ENCODE peak calls at places on chromosomes 6 and 20, in five cellular contexts. S is SK-N-SH, G is K562, R is GM12878, C is HepG2. Y is an unnamed sample.

GRCh38 chr6:13446371-13446770 is 41.0 kb downstream of the GFOD1 start:
- DNase-seq in R (no peak), S (no peak), G (no peak), C (no peak), Y (no peak)

GRCh38 chr6:15513801-15514711 is 148.8 kb downstream of the DTNBP1 start:
- DNase-seq in S (no peak), G (no peak), R (no peak), C (no peak), Y (no peak)

GRCh38 chr6:46170357-46171289 is at the start of gene ENPP5:
- DNase-seq in S (peak; percentile 44), G (peak; percentile 12), C (no peak), R (peak; percentile 12), Y (no peak)

GRCh38 chr20:4063631-4064030 is 48.3 kb upstream of the RNF24 start:
- DNase-seq in S (no peak), R (no peak), C (no peak), G (no peak), Y (peak; percentile 41)

GRCh38 chr6:31103136-31103535 is 9.2 kb downstream of the C6orf15 start:
- DNase-seq in R (no peak), C (no peak), G (no peak), S (no peak), Y (no peak)

GRCh38 chr20:825710-826421 is 7.6 kb upstream of the FAM110A start:
- DNase-seq in C (no peak), S (no peak), G (peak; percentile 28), R (no peak), Y (peak; percentile 8)

GRCh38 chr6:48567016-48567415 is 456.0 kb upstream of the PTCHD4 start:
- DNase-seq in C (no peak), R (no peak), S (no peak), G (no peak), Y (no peak)

GRCh38 chr6:168343239-168344167 is 23.9 kb upstream of the DACT2 start:
- DNase-seq in R (no peak), S (no peak), G (no peak), C (no peak), Y (no peak)

GRCh38 chr20:35953411-35954199 is 697 bp downstream of the SCAND1 start:
- DNase-seq in R (no peak), S (peak; percentile 73), C (no peak), G (peak; percentile 35), Y (peak; percentile 28)

GRCh38 chr6:39926668-39927067 is 7.6 kb downstream of the MOCS1 start:
- DNase-seq in G (no peak), C (no peak), R (no peak), S (no peak), Y (no peak)

GRCh38 chr6:39927159-39927558 is 7.1 kb downstream of the MOCS1 start:
- DNase-seq in C (no peak), S (no peak), G (no peak), R (no peak), Y (peak; percentile 41)

GRCh38 chr6:39925931-39926290 is 8.4 kb downstream of the MOCS1 start:
- DNase-seq in G (no peak), C (no peak), S (no peak), R (no peak), Y (no peak)

GRCh38 chr6:39924283-39924682 is 10.0 kb downstream of the MOCS1 start:
- DNase-seq in R (no peak), S (no peak), G (no peak), C (no peak), Y (no peak)

DNA sequence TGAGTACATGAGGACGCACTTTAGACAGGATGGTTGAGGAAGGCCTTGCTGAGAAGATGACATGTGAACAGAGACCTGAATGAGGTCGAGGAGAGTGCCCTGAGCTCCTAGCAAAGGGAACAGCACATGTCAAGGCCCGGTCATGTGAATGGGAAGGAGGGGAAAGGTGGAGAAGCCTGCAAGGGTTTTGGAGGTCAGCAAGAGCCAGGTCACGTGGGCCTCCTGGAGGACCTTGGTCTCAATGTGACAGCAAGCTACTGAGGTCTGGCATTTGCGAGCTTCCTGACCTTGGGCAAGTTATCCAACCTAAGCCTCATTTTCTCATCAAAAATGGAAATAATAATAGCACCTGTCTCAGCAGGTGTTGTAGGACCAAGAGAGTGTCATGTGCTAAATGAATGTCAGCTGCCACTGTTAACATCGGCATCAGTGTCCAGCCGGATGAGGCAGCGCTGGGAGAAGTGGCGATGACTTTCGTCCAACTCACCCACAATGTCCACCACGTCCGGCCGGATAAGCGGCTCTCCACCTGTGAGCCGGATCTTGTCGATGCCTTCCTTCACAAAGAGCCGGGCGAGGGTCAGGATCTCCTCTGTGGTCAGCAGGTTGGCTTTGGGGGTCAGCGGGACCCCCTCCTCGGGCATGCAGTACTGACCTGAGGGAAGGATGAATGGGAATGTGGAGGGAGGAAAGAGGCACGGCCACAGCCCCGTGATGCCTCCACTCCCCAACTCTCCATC is 8.9 kb downstream of the MOCS1 start:
- DNase-seq in S (no peak), R (no peak), C (no peak), G (no peak), Y (no peak)
- TF ChIP-seq MXI1 in S (no peak), R (no peak), C (no peak), G (no peak), Y (no peak)

GRCh38 chr20:8360035-8360434 is 228.0 kb downstream of the PLCB1 start:
- DNase-seq in R (peak; percentile 4), S (no peak), C (no peak), G (no peak), Y (no peak)

GRCh38 chr20:8363970-8364733 is 232.1 kb downstream of the PLCB1 start:
- DNase-seq in C (peak; percentile 95), S (no peak), G (no peak), R (no peak), Y (no peak)

GRCh38 chr20:8361779-8362178 is 229.7 kb downstream of the PLCB1 start:
- DNase-seq in R (no peak), S (no peak), G (no peak), C (no peak), Y (no peak)

GRCh38 chr20:8362457-8362856 is 230.4 kb downstream of the PLCB1 start:
- DNase-seq in G (no peak), R (no peak), C (no peak), S (no peak), Y (no peak)

GRCh38 chr20:8361008-8361652 is 229.1 kb downstream of the PLCB1 start:
- DNase-seq in R (peak; percentile 17), G (no peak), C (no peak), S (no peak), Y (peak; percentile 58)
- TF ChIP-seq MXI1 in R (no peak), G (no peak), C (no peak), S (no peak), Y (no peak)

GRCh38 chr20:25177890-25178321 is 17.6 kb upstream of the ENTPD6 start:
- DNase-seq in G (no peak), R (no peak), C (no peak), S (no peak), Y (no peak)
- TF ChIP-seq MXI1 in G (no peak), R (no peak), C (no peak), S (no peak), Y (no peak)

GRCh38 chr6:87391334-87391733 is 16.4 kb upstream of the CFAP206 start:
- DNase-seq in R (no peak), C (peak; percentile 52), G (peak; percentile 63), S (peak; percentile 56), Y (peak; percentile 29)
- TF ChIP-seq MXI1 in R (no peak), C (no peak), G (no peak), S (no peak), Y (no peak)

GRCh38 chr6:9527679-9528286 is 887.1 kb downstream of the TFAP2A start:
- DNase-seq in R (no peak), S (no peak), C (no peak), G (no peak), Y (no peak)
- TF ChIP-seq MXI1 in R (no peak), S (no peak), C (no peak), G (no peak), Y (no peak)

Y was measured in IMR-90.